ENCODE peak calls at places on chromosomes 2 and 18, in four cellular contexts. X is AG10803, K is A549, O is foreskin fibroblast. W is an unnamed sample.
A peak's percentile ranks its signal among the peaks of the same experiment; 100 is the strongest.

GRCh38 chr2:173134703-173135102 is 59.1 kb downstream of the MAP3K20 start:
- DNase-seq in O (no peak), X (no peak), K (no peak), W (no peak)

GRCh38 chr2:239587311-239587731 is 186.5 kb upstream of the HDAC4 start:
- DNase-seq in O (no peak), K (no peak), X (no peak), W (no peak)

GRCh38 chr18:2302628-2303516 is 268.4 kb downstream of the METTL4 start:
- DNase-seq in O (peak; percentile 28), X (peak; percentile 18), K (peak; percentile 82), W (no peak)

GRCh38 chr2:241209271-241209670 is 20.8 kb downstream of the ANO7 start:
- DNase-seq in X (no peak), K (no peak), O (no peak), W (no peak)

GRCh38 chr2:1645761-1646476 is 98.4 kb downstream of the PXDN start:
- DNase-seq in O (no peak), K (no peak), X (no peak), W (no peak)

GRCh38 chr18:26460449-26461091 is 87.8 kb downstream of the KCTD1 start:
- DNase-seq in O (no peak), X (peak; percentile 23), K (peak; percentile 41), W (no peak)

GRCh38 chr2:43165378-43166025 is 60.9 kb downstream of the ZFP36L2 start:
- DNase-seq in X (no peak), O (no peak), K (no peak), W (peak; percentile 16)

GRCh38 chr2:197786010-197786877 is 1.1 kb upstream of the BOLL start:
- DNase-seq in O (no peak), K (peak; percentile 70), X (no peak), W (peak; percentile 72)

GRCh38 chr2:134231965-134232340 is 21.9 kb upstream of the MGAT5 start:
- DNase-seq in K (no peak), O (peak; percentile 70), X (peak; percentile 69), W (no peak)

GRCh38 chr2:229490167-229490566 is 219.1 kb upstream of the PID1 start:
- DNase-seq in X (no peak), O (no peak), K (no peak), W (no peak)

GRCh38 chr2:584863-585823 is 92.1 kb downstream of the TMEM18 start:
- DNase-seq in K (no peak), O (no peak), X (no peak), W (no peak)

GRCh38 chr18:72375628-72376027 is 168.5 kb downstream of the CBLN2 start:
- DNase-seq in K (no peak), O (peak; percentile 0), X (peak; percentile 25), W (no peak)

GRCh38 chr2:75403991-75404428 is 156.7 kb downstream of the EVA1A start:
- DNase-seq in X (peak; percentile 59), K (peak; percentile 65), O (peak; percentile 27), W (peak; percentile 6)

GRCh38 chr18:41459657-41460056 is 495.4 kb upstream of the PIK3C3 start:
- DNase-seq in O (no peak), K (no peak), X (no peak), W (no peak)

GRCh38 chr18:41457730-41458129 is 497.3 kb upstream of the PIK3C3 start:
- DNase-seq in K (no peak), X (no peak), O (no peak), W (no peak)

GRCh38 chr18:41461058-41461560 is 493.9 kb upstream of the PIK3C3 start:
- DNase-seq in O (no peak), K (no peak), X (no peak), W (no peak)

GRCh38 chr18:41456791-41457190 is 498.2 kb upstream of the PIK3C3 start:
- DNase-seq in K (no peak), O (no peak), X (no peak), W (no peak)
- TF ChIP-seq CTCF in K (no peak), O (no peak), X (no peak), W (no peak)

DNA sequence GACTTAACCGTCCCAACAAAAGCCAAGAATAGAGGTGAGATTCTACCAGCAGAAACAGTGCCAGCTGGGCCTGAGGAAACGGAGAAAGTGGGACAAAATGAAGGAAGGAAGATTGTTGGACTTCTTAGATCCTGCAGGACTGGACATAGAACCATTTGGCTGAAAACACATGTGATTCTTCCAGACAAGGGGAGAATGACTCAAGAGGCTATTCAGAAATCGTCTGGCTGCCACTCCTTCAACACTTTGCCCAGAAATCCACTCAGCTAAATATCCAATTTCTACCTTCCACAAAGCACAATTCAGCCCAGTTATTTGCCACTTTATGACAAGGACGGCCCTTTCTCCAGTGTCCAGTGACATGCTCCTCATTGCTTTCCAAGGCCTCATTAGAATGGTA is 61.6 kb downstream of the SNORC start:
- DNase-seq in O (peak; percentile 9), K (no peak), X (no peak), W (no peak)
- TF ChIP-seq CTCF in O (no peak), K (no peak), X (no peak), W (no peak)

GRCh38 chr18:54679318-54680149 is 88.5 kb downstream of the DYNAP start:
- DNase-seq in K (peak; percentile 78), X (peak; percentile 81), O (peak; percentile 72), W (no peak)
- TF ChIP-seq CTCF in K (peak; percentile 68), X (peak; percentile 76), O (peak; percentile 45), W (no peak)

GRCh38 chr2:166775176-166775575 is 113.1 kb upstream of the XIRP2 start:
- DNase-seq in K (no peak), X (no peak), O (no peak), W (no peak)

GRCh38 chr2:166768393-166769123 is 119.7 kb upstream of the XIRP2 start:
- DNase-seq in K (no peak), O (no peak), X (no peak), W (no peak)

DNA sequence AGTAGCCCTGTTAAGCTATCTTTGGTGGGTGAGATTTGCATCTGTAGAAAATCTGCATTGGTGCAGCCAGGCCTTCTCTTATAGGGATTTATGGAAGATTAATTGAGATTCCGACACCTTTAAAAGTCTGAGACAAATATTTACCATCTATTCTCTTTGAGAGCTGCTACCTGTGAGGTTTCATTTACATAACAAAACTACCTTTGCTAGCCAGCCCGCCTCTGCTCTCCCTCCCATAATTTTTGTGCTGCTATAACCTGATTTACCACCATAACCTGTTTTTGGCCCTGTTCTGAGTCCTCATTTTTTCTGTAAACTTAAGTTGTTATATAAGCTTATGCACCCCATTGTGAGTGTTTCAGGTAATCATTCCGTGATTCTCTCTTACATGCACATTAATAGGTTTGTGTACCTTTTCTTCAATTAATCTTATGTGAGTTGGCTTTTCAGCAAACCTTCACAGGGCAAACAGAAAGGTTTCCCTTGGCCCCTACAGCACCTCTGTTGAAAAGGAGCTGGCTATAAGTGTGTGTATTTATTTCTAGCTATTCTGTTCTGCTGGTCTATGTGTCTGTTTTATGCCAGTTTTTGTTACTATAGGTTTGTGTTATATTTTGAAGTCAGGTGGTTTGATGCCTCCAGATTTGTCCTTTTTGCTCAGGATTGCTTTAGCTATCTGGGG is 114.9 kb upstream of the XIRP2 start:
- DNase-seq in K (no peak), X (no peak), O (no peak), W (no peak)
- TF ChIP-seq CTCF in K (no peak), X (no peak), O (no peak), W (no peak)

W was measured in endothelial cell.